ENCODE peak calls at places on chromosome 21, in five cellular contexts. One of them, this sample, is unnamed.

GRCh38 chr21:34553199-34553952 is 41.4 kb upstream of the KCNE1 start:
- DNase-seq in IMR-90: peak; percentile 82
- DNase-seq in stomach: no peak
- DNase-seq in uterus: no peak
- DNase-seq in heart left ventricle: no peak
- DNase-seq in this sample: no peak

GRCh38 chr21:28439852-28440251 is 552.8 kb downstream of the LTN1 start:
- DNase-seq in IMR-90: peak; percentile 73
- DNase-seq in uterus: peak; percentile 51
- DNase-seq in heart left ventricle: no peak
- DNase-seq in stomach: no peak
- DNase-seq in this sample: no peak

GRCh38 chr21:25298512-25299491 is 308.5 kb downstream of the MRPL39 start:
- DNase-seq in heart left ventricle: no peak
- DNase-seq in IMR-90: no peak
- DNase-seq in uterus: no peak
- DNase-seq in stomach: no peak
- DNase-seq in this sample: no peak

GRCh38 chr21:43632373-43632905 is 26.8 kb downstream of the HSF2BP start:
- DNase-seq in IMR-90: no peak
- DNase-seq in uterus: no peak
- DNase-seq in heart left ventricle: no peak
- DNase-seq in stomach: no peak
- DNase-seq in this sample: no peak

GRCh38 chr21:35136586-35137254 is 87.6 kb upstream of the RUNX1 start:
- DNase-seq in IMR-90: peak; percentile 62
- DNase-seq in uterus: no peak
- DNase-seq in stomach: peak; percentile 31
- DNase-seq in heart left ventricle: no peak
- DNase-seq in this sample: peak; percentile 16

GRCh38 chr21:35578350-35578782 is 482.0 kb downstream of the SETD4 start:
- DNase-seq in IMR-90: peak; percentile 93
- DNase-seq in heart left ventricle: no peak
- DNase-seq in uterus: no peak
- DNase-seq in stomach: no peak
- DNase-seq in this sample: no peak

GRCh38 chr21:21688877-21689276 is 690.7 kb downstream of the NCAM2 start:
- DNase-seq in heart left ventricle: no peak
- DNase-seq in IMR-90: peak; percentile 37
- DNase-seq in uterus: no peak
- DNase-seq in stomach: no peak
- DNase-seq in this sample: no peak

GRCh38 chr21:32925098-32925497 is 100.6 kb upstream of the OLIG2 start:
- DNase-seq in heart left ventricle: no peak
- DNase-seq in stomach: no peak
- DNase-seq in uterus: no peak
- DNase-seq in IMR-90: no peak
- DNase-seq in this sample: no peak

GRCh38 chr21:22710725-22711124 is 1712.5 kb downstream of the NCAM2 start:
- DNase-seq in uterus: no peak
- DNase-seq in heart left ventricle: no peak
- DNase-seq in IMR-90: no peak
- DNase-seq in stomach: no peak
- DNase-seq in this sample: no peak

GRCh38 chr21:42777757-42778344 is 101.5 kb downstream of the WDR4 start:
- DNase-seq in IMR-90: no peak
- DNase-seq in stomach: no peak
- DNase-seq in heart left ventricle: no peak
- DNase-seq in uterus: no peak
- DNase-seq in this sample: no peak

GRCh38 chr21:22889445-22889844 is 1891.2 kb downstream of the NCAM2 start:
- DNase-seq in uterus: no peak
- DNase-seq in heart left ventricle: no peak
- DNase-seq in IMR-90: no peak
- DNase-seq in stomach: no peak
- DNase-seq in this sample: no peak

GRCh38 chr21:29237110-29238051 is 61.3 kb upstream of the BACH1 start:
- DNase-seq in stomach: no peak
- DNase-seq in uterus: no peak
- DNase-seq in IMR-90: no peak
- DNase-seq in heart left ventricle: no peak
- DNase-seq in this sample: no peak

GRCh38 chr21:34530264-34530663 is 18.3 kb upstream of the KCNE1 start:
- DNase-seq in uterus: no peak
- DNase-seq in stomach: no peak
- DNase-seq in IMR-90: peak; percentile 86
- DNase-seq in heart left ventricle: no peak
- DNase-seq in this sample: no peak

GRCh38 chr21:25638634-25639166 is 358 bp upstream of the JAM2 start:
- DNase-seq in heart left ventricle: no peak
- DNase-seq in IMR-90: peak; percentile 27
- DNase-seq in stomach: no peak
- DNase-seq in uterus: no peak
- DNase-seq in this sample: no peak

GRCh38 chr21:34691396-34692032 is 22.7 kb downstream of the CLIC6 start:
- DNase-seq in IMR-90: no peak
- DNase-seq in uterus: no peak
- DNase-seq in heart left ventricle: no peak
- DNase-seq in stomach: no peak
- DNase-seq in this sample: no peak

GRCh38 chr21:25501996-25502665 is 105.2 kb downstream of the MRPL39 start:
- DNase-seq in uterus: no peak
- DNase-seq in stomach: no peak
- DNase-seq in IMR-90: no peak
- DNase-seq in heart left ventricle: no peak
- DNase-seq in this sample: no peak

GRCh38 chr21:26788783-26789182 is 56.4 kb downstream of the ADAMTS1 start:
- DNase-seq in IMR-90: peak; percentile 27
- DNase-seq in heart left ventricle: peak; percentile 65
- DNase-seq in uterus: peak; percentile 52
- DNase-seq in stomach: no peak
- DNase-seq in this sample: peak; percentile 34

GRCh38 chr21:32844653-32845443 is 73.3 kb upstream of the PAXBP1 start:
- DNase-seq in stomach: no peak
- DNase-seq in uterus: no peak
- DNase-seq in IMR-90: peak; percentile 43
- DNase-seq in heart left ventricle: no peak
- DNase-seq in this sample: no peak

GRCh38 chr21:28725396-28725795 is 267.3 kb downstream of the LTN1 start:
- DNase-seq in heart left ventricle: no peak
- DNase-seq in uterus: no peak
- DNase-seq in stomach: no peak
- DNase-seq in IMR-90: no peak
- DNase-seq in this sample: no peak

GRCh38 chr21:21828130-21828529 is 829.9 kb downstream of the NCAM2 start:
- DNase-seq in IMR-90: no peak
- DNase-seq in stomach: no peak
- DNase-seq in uterus: no peak
- DNase-seq in heart left ventricle: no peak
- DNase-seq in this sample: no peak

GRCh38 chr21:23887709-23888303 is 1719.5 kb downstream of the MRPL39 start:
- DNase-seq in IMR-90: no peak
- DNase-seq in uterus: no peak
- DNase-seq in heart left ventricle: no peak
- DNase-seq in stomach: no peak
- DNase-seq in this sample: no peak

GRCh38 chr21:31781737-31782136 is 49.8 kb upstream of the SCAF4 start:
- DNase-seq in IMR-90: peak; percentile 53
- DNase-seq in uterus: no peak
- DNase-seq in heart left ventricle: peak; percentile 58
- DNase-seq in stomach: no peak
- DNase-seq in this sample: peak; percentile 22

GRCh38 chr21:26115346-26115745 is 55.2 kb downstream of the APP start:
- DNase-seq in IMR-90: no peak
- DNase-seq in uterus: no peak
- DNase-seq in stomach: no peak
- DNase-seq in heart left ventricle: no peak
- DNase-seq in this sample: peak; percentile 25

GRCh38 chr21:34029724-34030528 is 43.5 kb upstream of the MRPS6 start:
- DNase-seq in uterus: peak; percentile 55
- DNase-seq in heart left ventricle: peak; percentile 32
- DNase-seq in IMR-90: peak; percentile 82
- DNase-seq in stomach: peak; percentile 33
- DNase-seq in this sample: peak; percentile 21

GRCh38 chr21:14321042-14321441 is 61.9 kb downstream of the HSPA13 start:
- DNase-seq in heart left ventricle: no peak
- DNase-seq in uterus: no peak
- DNase-seq in stomach: no peak
- DNase-seq in IMR-90: peak; percentile 0
- DNase-seq in this sample: no peak

GRCh38 chr21:42760361-42760970 is 107.0 kb downstream of the PDE9A start:
- DNase-seq in IMR-90: no peak
- DNase-seq in heart left ventricle: no peak
- DNase-seq in stomach: no peak
- DNase-seq in uterus: no peak
- DNase-seq in this sample: no peak

GRCh38 chr21:35378881-35379280 is 329.8 kb upstream of the RUNX1 start:
- DNase-seq in IMR-90: no peak
- DNase-seq in uterus: no peak
- DNase-seq in heart left ventricle: no peak
- DNase-seq in stomach: no peak
- DNase-seq in this sample: no peak

GRCh38 chr21:28832013-28832714 is 160.5 kb downstream of the LTN1 start:
- DNase-seq in IMR-90: peak; percentile 41
- DNase-seq in stomach: no peak
- DNase-seq in uterus: no peak
- DNase-seq in heart left ventricle: no peak
- DNase-seq in this sample: no peak

GRCh38 chr21:35048183-35048601 is 910 bp downstream of the RUNX1 start:
- DNase-seq in uterus: no peak
- DNase-seq in IMR-90: no peak
- DNase-seq in stomach: no peak
- DNase-seq in heart left ventricle: peak; percentile 28
- DNase-seq in this sample: no peak

GRCh38 chr21:32917392-32918135 is 108.2 kb upstream of the OLIG2 start:
- DNase-seq in stomach: no peak
- DNase-seq in heart left ventricle: peak; percentile 30
- DNase-seq in IMR-90: no peak
- DNase-seq in uterus: no peak
- DNase-seq in this sample: no peak

GRCh38 chr21:27534211-27534610 is 567.3 kb upstream of the ADAMTS5 start:
- DNase-seq in IMR-90: no peak
- DNase-seq in stomach: no peak
- DNase-seq in heart left ventricle: no peak
- DNase-seq in uterus: no peak
- DNase-seq in this sample: no peak

GRCh38 chr21:16213518-16213917 is 483.7 kb downstream of the USP25 start:
- DNase-seq in uterus: no peak
- DNase-seq in IMR-90: no peak
- DNase-seq in heart left ventricle: no peak
- DNase-seq in stomach: no peak
- DNase-seq in this sample: no peak
- TF ChIP-seq POLR2A in uterus: no peak
- TF ChIP-seq POLR2A in IMR-90: no peak
- TF ChIP-seq POLR2A in heart left ventricle: no peak
- TF ChIP-seq POLR2A in stomach: no peak
- TF ChIP-seq POLR2A in this sample: no peak

GRCh38 chr21:44670642-44671432 is 4.1 kb upstream of the KRTAP12-2 start:
- DNase-seq in IMR-90: no peak
- DNase-seq in uterus: no peak
- DNase-seq in heart left ventricle: no peak
- DNase-seq in stomach: no peak
- DNase-seq in this sample: no peak
- H3K9me3 ChIP-seq in IMR-90: peaks cover 3% of the 10 kb centered on the region
- H3K9me3 ChIP-seq in uterus: no peaks in the 10 kb centered on the region
- H3K9me3 ChIP-seq in heart left ventricle: no peaks in the 10 kb centered on the region
- H3K9me3 ChIP-seq in stomach: peaks cover 33% of the 10 kb centered on the region
- H3K9me3 ChIP-seq in this sample: peaks cover 12% of the 10 kb centered on the region

GRCh38 chr21:38957575-38958340 is 152.0 kb downstream of the ETS2 start:
- DNase-seq in IMR-90: no peak
- DNase-seq in stomach: no peak
- DNase-seq in heart left ventricle: no peak
- DNase-seq in uterus: no peak
- DNase-seq in this sample: no peak
- H3K27ac ChIP-seq in IMR-90: peak overlapping the region; percentile 87
- H3K27ac ChIP-seq in stomach: peak overlapping the region; percentile 42
- H3K27ac ChIP-seq in heart left ventricle: no peak overlapping the region
- H3K27ac ChIP-seq in uterus: peak overlapping the region; percentile 88
- H3K27ac ChIP-seq in this sample: no peak overlapping the region

GRCh38 chr21:41460578-41461527 is 34.8 kb downstream of the MX1 start:
- DNase-seq in stomach: peak; percentile 84
- DNase-seq in uterus: peak; percentile 65
- DNase-seq in IMR-90: peak; percentile 72
- DNase-seq in heart left ventricle: peak; percentile 83
- DNase-seq in this sample: peak; percentile 84

GRCh38 chr21:41458559-41458958 is 32.5 kb downstream of the MX1 start:
- DNase-seq in IMR-90: no peak
- DNase-seq in uterus: no peak
- DNase-seq in stomach: no peak
- DNase-seq in heart left ventricle: no peak
- DNase-seq in this sample: no peak

GRCh38 chr21:41465176-41465781 is 39.2 kb downstream of the MX1 start:
- DNase-seq in uterus: no peak
- DNase-seq in stomach: no peak
- DNase-seq in heart left ventricle: no peak
- DNase-seq in IMR-90: no peak
- DNase-seq in this sample: no peak

GRCh38 chr21:41458121-41458520 is 32.1 kb downstream of the MX1 start:
- DNase-seq in uterus: no peak
- DNase-seq in heart left ventricle: no peak
- DNase-seq in stomach: no peak
- DNase-seq in IMR-90: peak; percentile 8
- DNase-seq in this sample: no peak

DNA sequence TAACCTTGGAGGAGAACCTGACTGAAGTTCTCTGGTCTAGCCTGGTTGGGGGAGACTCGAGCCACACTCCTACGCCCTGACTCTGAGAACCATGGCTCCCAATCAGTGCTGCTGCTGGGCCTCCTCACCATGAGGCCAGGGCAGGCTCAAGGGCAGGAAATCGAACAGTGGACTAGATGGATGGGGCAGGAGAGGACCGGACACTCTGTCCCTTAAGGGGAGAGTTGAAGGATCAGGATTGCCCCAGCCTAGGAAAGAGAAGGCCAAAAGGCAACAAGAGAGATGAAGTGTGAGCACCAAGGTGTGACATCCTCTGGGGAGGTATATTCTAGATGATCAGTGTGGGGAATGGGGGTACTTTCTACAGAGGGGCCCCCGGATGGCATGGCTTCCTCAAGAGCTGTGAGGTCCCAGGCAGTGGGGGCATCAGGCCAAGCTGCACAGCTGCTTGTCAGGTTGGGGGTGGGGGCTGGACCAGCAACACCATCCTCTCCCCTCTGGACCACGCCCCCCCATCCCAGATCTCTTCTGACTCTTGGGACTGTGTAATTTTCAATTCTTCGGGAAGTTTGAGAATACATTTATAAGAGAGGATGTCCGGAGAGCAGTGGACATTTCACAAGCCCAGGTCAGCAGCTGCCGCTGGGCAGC is 34.0 kb downstream of the MX1 start:
- DNase-seq in IMR-90: no peak
- DNase-seq in heart left ventricle: no peak
- DNase-seq in uterus: no peak
- DNase-seq in stomach: no peak
- DNase-seq in this sample: no peak
- TF ChIP-seq POLR2A in IMR-90: no peak
- TF ChIP-seq POLR2A in heart left ventricle: no peak
- TF ChIP-seq POLR2A in uterus: no peak
- TF ChIP-seq POLR2A in stomach: no peak
- TF ChIP-seq POLR2A in this sample: no peak

GRCh38 chr21:46585191-46585953 is 19.5 kb downstream of the S100B start:
- DNase-seq in uterus: no peak
- DNase-seq in stomach: no peak
- DNase-seq in IMR-90: no peak
- DNase-seq in heart left ventricle: no peak
- DNase-seq in this sample: no peak

GRCh38 chr21:46581780-46582307 is 23.0 kb downstream of the S100B start:
- DNase-seq in IMR-90: no peak
- DNase-seq in uterus: no peak
- DNase-seq in stomach: no peak
- DNase-seq in heart left ventricle: no peak
- DNase-seq in this sample: no peak
- H3K9me3 ChIP-seq in IMR-90: peaks cover 25% of the 10 kb centered on the region
- H3K9me3 ChIP-seq in uterus: no peaks in the 10 kb centered on the region
- H3K9me3 ChIP-seq in stomach: peaks cover 49% of the 10 kb centered on the region
- H3K9me3 ChIP-seq in heart left ventricle: peaks cover 6% of the 10 kb centered on the region
- H3K9me3 ChIP-seq in this sample: peaks cover 11% of the 10 kb centered on the region

This sample was measured in body of pancreas.